ENCODE peak calls at places on chromosome 1, in nine cellular contexts. G is activated CD8-positive, alpha-beta T cell treated with anti-CD3 and anti-CD28 coated beads, Interleukin-2, amount 10 ng/mL, durations not matched to agents 7 days and 5 days; U is activated CD4-positive, alpha-beta T cell treated with anti-CD3 and anti-CD28 coated beads for 36 hours; L is pancreas; K is naive B cell; F is effector memory CD8-positive, alpha-beta T cell; Z is stimulated activated effector memory CD8-positive, alpha-beta T cell treated with anti-CD3 and anti-CD28 coated beads, Interleukin-12 subunit alpha, Interleukin-12 subunit beta, amount 100 ng/mL, for 72 hours; Y is stimulated activated naive CD8-positive, alpha-beta T cell treated with anti-CD3 and anti-CD28 coated beads, Interleukin-15, Interleukin-2, amounts not matched to agents 100 U/mL and 50 U/mL, for 24 hours; M is right cardiac atrium. O is an unnamed sample.
A peak's percentile ranks its signal among the peaks of the same experiment; 100 is the strongest.

GRCh38 chr1:23352096-23352695 is 8.1 kb upstream of the HNRNPR start:
- ATAC-seq in Z (no peak), U (no peak), L (no peak), M (no peak), Y (no peak), K (no peak), G (no peak), F (no peak), O (no peak)

GRCh38 chr1:60942896-60943633 is 139.3 kb upstream of the NFIA start:
- ATAC-seq in M (peak; percentile 72), U (no peak), F (no peak), Y (no peak), G (no peak), L (no peak), Z (no peak), K (no peak), O (no peak)

GRCh38 chr1:1121611-1122077 is 5.8 kb upstream of the C1orf159 start:
- ATAC-seq in G (no peak), U (peak; percentile 26), L (peak; percentile 42), Y (no peak), M (peak; percentile 4), F (no peak), Z (peak; percentile 14), K (peak; percentile 22), O (peak; percentile 5)

GRCh38 chr1:167375949-167376348 is 142.4 kb downstream of the CD247 start:
- ATAC-seq in K (no peak), Y (no peak), U (no peak), G (no peak), L (no peak), M (peak; percentile 60), Z (no peak), F (no peak), O (no peak)

GRCh38 chr1:74534241-74534640 is 21.8 kb upstream of the LRRC53 start:
- ATAC-seq in G (no peak), F (no peak), L (no peak), Y (no peak), M (no peak), U (no peak), Z (no peak), K (no peak), O (no peak)

GRCh38 chr1:40258445-40258769 is 371 bp downstream of the ZMPSTE24 start:
- ATAC-seq in Z (no peak), Y (no peak), F (no peak), G (no peak), K (no peak), U (no peak), M (no peak), L (no peak), O (no peak)

GRCh38 chr1:241654641-241655040 is 2.6 kb downstream of the WDR64 start:
- ATAC-seq in Y (no peak), K (no peak), M (no peak), G (no peak), U (no peak), F (no peak), L (no peak), Z (no peak), O (no peak)

GRCh38 chr1:185567006-185567405 is 167.2 kb upstream of the HMCN1 start:
- ATAC-seq in F (peak; percentile 87), L (peak; percentile 37), Z (peak; percentile 83), M (no peak), K (peak; percentile 96), U (peak; percentile 57), Y (peak; percentile 67), G (peak; percentile 84), O (peak; percentile 18)

GRCh38 chr1:160578694-160579191 is 553 bp downstream of the CD84 start:
- ATAC-seq in K (no peak), Y (no peak), G (no peak), U (no peak), L (no peak), M (no peak), F (peak; percentile 21), Z (no peak), O (no peak)

GRCh38 chr1:1282998-1283397 is 2.8 kb downstream of the SCNN1D start:
- ATAC-seq in U (peak; percentile 54), F (no peak), Z (peak; percentile 80), G (no peak), L (no peak), K (no peak), Y (peak; percentile 11), M (no peak), O (peak; percentile 58)

GRCh38 chr1:11786168-11786567 is 19.6 kb downstream of the MTHFR start:
- ATAC-seq in U (no peak), F (no peak), K (no peak), Y (no peak), G (no peak), L (no peak), Z (no peak), M (no peak), O (no peak)

GRCh38 chr1:116365857-116366256 is 7.2 kb upstream of the ATP1A1 start:
- ATAC-seq in L (peak; percentile 73), Z (no peak), K (no peak), G (no peak), M (no peak), Y (no peak), U (no peak), F (no peak), O (no peak)

GRCh38 chr1:31781138-31782065 is 17.3 kb upstream of the ADGRB2 start:
- ATAC-seq in F (no peak), L (no peak), Y (no peak), K (no peak), U (peak; percentile 47), G (no peak), M (peak; percentile 36), Z (peak; percentile 52), O (no peak)

GRCh38 chr1:184959626-184960025 is 14.7 kb downstream of the NIBAN1 start:
- ATAC-seq in L (no peak), Y (no peak), K (no peak), Z (no peak), F (no peak), U (no peak), M (peak; percentile 85), G (no peak), O (no peak)

GRCh38 chr1:110684476-110684875 is 9.7 kb upstream of the KCNA3 start:
- ATAC-seq in F (no peak), Y (peak; percentile 68), G (no peak), U (peak; percentile 44), L (no peak), K (no peak), Z (peak; percentile 69), M (no peak), O (no peak)